ENCODE peak calls at places on chromosomes 16 and 17, in six cellular contexts. K is stimulated activated CD4-positive, alpha-beta T cell treated with anti-CD3 and anti-CD28 coated beads, Interleukin-15, amount 100 ng/mL, for 24 hours; Y is activated CD8-positive, alpha-beta memory T cell treated with anti-CD3 and anti-CD28 coated beads for 4 hours; T is AG08395; G is activated naive CD4-positive, alpha-beta T cell treated with anti-CD3 and anti-CD28 coated beads for 36 hours; C is DMS79 treated with DMSO at 0.1 percent for 48 hours. M is an unnamed sample.

GRCh38 chr16:82181456-82182185 is 11.6 kb upstream of the MPHOSPH6 start:
- DNase-seq in K (no peak), Y (no peak), T (no peak), G (no peak), C (no peak), M (no peak)

GRCh38 chr17:48012151-48012520 is 25.5 kb downstream of the COPZ2 start:
- DNase-seq in K (peak), Y (no peak), T (peak), G (peak), C (peak), M (no peak)

GRCh38 chr16:81901483-81901882 is 109.8 kb downstream of the SDR42E1 start:
- DNase-seq in K (no peak), Y (no peak), T (no peak), G (no peak), C (no peak), M (no peak)

GRCh38 chr17:65633988-65634387 is 72.5 kb upstream of the AXIN2 start:
- DNase-seq in K (no peak), Y (no peak), T (no peak), G (no peak), C (peak), M (no peak)

GRCh38 chr17:30238003-30238344 is 2.5 kb upstream of the SLC6A4 start:
- DNase-seq in K (no peak), Y (no peak), T (no peak), G (no peak), C (no peak), M (no peak)

GRCh38 chr16:85554114-85554790 is 58.9 kb upstream of the GSE1 start:
- DNase-seq in K (peak), Y (peak), T (peak), G (peak), C (peak), M (peak)

GRCh38 chr16:83253526-83253925 is 554.3 kb upstream of the HSBP1 start:
- DNase-seq in K (no peak), Y (no peak), T (no peak), G (no peak), C (no peak), M (no peak)

GRCh38 chr17:17837380-17837821 is 615 bp upstream of the SREBF1 start:
- DNase-seq in K (no peak), Y (no peak), T (peak), G (peak), C (no peak), M (peak)

GRCh38 chr17:17752822-17753448 is 71.7 kb downstream of the RAI1 start:
- DNase-seq in K (no peak), Y (no peak), T (no peak), G (no peak), C (no peak), M (no peak)

GRCh38 chr16:70478169-70478568 is 23.8 kb downstream of the FCSK start:
- DNase-seq in K (no peak), Y (no peak), T (no peak), G (no peak), C (no peak), M (no peak)

GRCh38 chr17:34606721-34607120 is 27.3 kb downstream of the TMEM132E start:
- DNase-seq in K (no peak), Y (no peak), T (no peak), G (no peak), C (no peak), M (no peak)

GRCh38 chr16:19118938-19119431 is 5.2 kb downstream of the ITPRIPL2 start:
- DNase-seq in K (peak), Y (no peak), T (peak), G (no peak), C (no peak), M (peak)

GRCh38 chr17:917391-917811 is 62.2 kb downstream of the NXN start:
- DNase-seq in K (no peak), Y (no peak), T (peak), G (no peak), C (no peak), M (no peak)

GRCh38 chr17:17151962-17152361 is 54.2 kb downstream of the PLD6 start:
- DNase-seq in K (peak), Y (no peak), T (peak), G (peak), C (no peak), M (peak)

M was measured in cardiac fibroblast.